ENCODE peak calls at places on chromosome 2, in ten cellular contexts. One of them, this sample, is unnamed.

GRCh38 chr2:233419626-233420431 is 65.5 kb downstream of the DGKD start:
- DNase-seq in GM12865: peak; percentile 77
- DNase-seq in SW 1271: no peak
- DNase-seq in KBM-7: no peak
- DNase-seq in amniotic stem cell: no peak
- DNase-seq in activated naive CD8-positive, alpha-beta T cell treated with anti-CD3 and anti-CD28 coated beads, Interleukin-2, amount 10 ng/mL, durations not matched to agents 7 days and 5 days: no peak
- DNase-seq in KG1: no peak
- DNase-seq in left cardiac atrium: no peak
- DNase-seq in naive B cell: peak; percentile 51
- DNase-seq in AG09309: no peak
- DNase-seq in this sample: no peak

GRCh38 chr2:207765960-207766582 is 3.6 kb downstream of the FZD5 start:
- DNase-seq in GM12865: no peak
- DNase-seq in SW 1271: no peak
- DNase-seq in KBM-7: peak; percentile 9
- DNase-seq in amniotic stem cell: no peak
- DNase-seq in activated naive CD8-positive, alpha-beta T cell treated with anti-CD3 and anti-CD28 coated beads, Interleukin-2, amount 10 ng/mL, durations not matched to agents 7 days and 5 days: no peak
- DNase-seq in KG1: no peak
- DNase-seq in left cardiac atrium: no peak
- DNase-seq in naive B cell: no peak
- DNase-seq in AG09309: no peak
- DNase-seq in this sample: no peak

GRCh38 chr2:108988796-108989713 is at the start of gene EDAR:
- DNase-seq in GM12865: peak; percentile 23
- DNase-seq in SW 1271: no peak
- DNase-seq in KBM-7: peak; percentile 12
- DNase-seq in amniotic stem cell: no peak
- DNase-seq in activated naive CD8-positive, alpha-beta T cell treated with anti-CD3 and anti-CD28 coated beads, Interleukin-2, amount 10 ng/mL, durations not matched to agents 7 days and 5 days: peak; percentile 47
- DNase-seq in KG1: no peak
- DNase-seq in left cardiac atrium: peak; percentile 38
- DNase-seq in naive B cell: no peak
- DNase-seq in AG09309: no peak
- DNase-seq in this sample: no peak

GRCh38 chr2:237474931-237475703 is 11.9 kb upstream of the MLPH start:
- DNase-seq in GM12865: peak; percentile 74
- DNase-seq in SW 1271: no peak
- DNase-seq in KBM-7: peak; percentile 60
- DNase-seq in amniotic stem cell: peak; percentile 40
- DNase-seq in activated naive CD8-positive, alpha-beta T cell treated with anti-CD3 and anti-CD28 coated beads, Interleukin-2, amount 10 ng/mL, durations not matched to agents 7 days and 5 days: peak; percentile 88
- DNase-seq in KG1: peak; percentile 51
- DNase-seq in left cardiac atrium: peak; percentile 89
- DNase-seq in naive B cell: peak; percentile 74
- DNase-seq in AG09309: no peak
- DNase-seq in this sample: peak; percentile 93

GRCh38 chr2:60794271-60794863 is 38.3 kb downstream of the PAPOLG start:
- DNase-seq in GM12865: peak; percentile 43
- DNase-seq in SW 1271: no peak
- DNase-seq in KBM-7: peak; percentile 51
- DNase-seq in amniotic stem cell: no peak
- DNase-seq in activated naive CD8-positive, alpha-beta T cell treated with anti-CD3 and anti-CD28 coated beads, Interleukin-2, amount 10 ng/mL, durations not matched to agents 7 days and 5 days: no peak
- DNase-seq in KG1: no peak
- DNase-seq in left cardiac atrium: no peak
- DNase-seq in naive B cell: peak; percentile 46
- DNase-seq in AG09309: no peak
- DNase-seq in this sample: no peak

GRCh38 chr2:11168488-11168887 is 13.2 kb downstream of the SLC66A3 start:
- DNase-seq in GM12865: no peak
- DNase-seq in SW 1271: no peak
- DNase-seq in KBM-7: no peak
- DNase-seq in amniotic stem cell: no peak
- DNase-seq in activated naive CD8-positive, alpha-beta T cell treated with anti-CD3 and anti-CD28 coated beads, Interleukin-2, amount 10 ng/mL, durations not matched to agents 7 days and 5 days: no peak
- DNase-seq in KG1: no peak
- DNase-seq in left cardiac atrium: no peak
- DNase-seq in naive B cell: no peak
- DNase-seq in AG09309: no peak
- DNase-seq in this sample: no peak

GRCh38 chr2:200744252-200744651 is 67.5 kb upstream of the BZW1 start:
- DNase-seq in GM12865: no peak
- DNase-seq in SW 1271: no peak
- DNase-seq in KBM-7: no peak
- DNase-seq in amniotic stem cell: no peak
- DNase-seq in activated naive CD8-positive, alpha-beta T cell treated with anti-CD3 and anti-CD28 coated beads, Interleukin-2, amount 10 ng/mL, durations not matched to agents 7 days and 5 days: no peak
- DNase-seq in KG1: no peak
- DNase-seq in left cardiac atrium: no peak
- DNase-seq in naive B cell: no peak
- DNase-seq in AG09309: no peak
- DNase-seq in this sample: no peak

GRCh38 chr2:134586289-134586980 is 132.4 kb downstream of the TMEM163 start:
- DNase-seq in GM12865: peak; percentile 10
- DNase-seq in SW 1271: no peak
- DNase-seq in KBM-7: peak; percentile 11
- DNase-seq in amniotic stem cell: no peak
- DNase-seq in activated naive CD8-positive, alpha-beta T cell treated with anti-CD3 and anti-CD28 coated beads, Interleukin-2, amount 10 ng/mL, durations not matched to agents 7 days and 5 days: no peak
- DNase-seq in KG1: no peak
- DNase-seq in left cardiac atrium: no peak
- DNase-seq in naive B cell: no peak
- DNase-seq in AG09309: no peak
- DNase-seq in this sample: no peak

GRCh38 chr2:66578853-66579158 is 143.9 kb downstream of the MEIS1 start:
- DNase-seq in GM12865: no peak
- DNase-seq in SW 1271: no peak
- DNase-seq in KBM-7: no peak
- DNase-seq in amniotic stem cell: no peak
- DNase-seq in activated naive CD8-positive, alpha-beta T cell treated with anti-CD3 and anti-CD28 coated beads, Interleukin-2, amount 10 ng/mL, durations not matched to agents 7 days and 5 days: no peak
- DNase-seq in KG1: no peak
- DNase-seq in left cardiac atrium: no peak
- DNase-seq in naive B cell: no peak
- DNase-seq in AG09309: no peak
- DNase-seq in this sample: no peak

GRCh38 chr2:117801826-117802225 is 12.7 kb upstream of the DDX18 start:
- DNase-seq in GM12865: no peak
- DNase-seq in SW 1271: no peak
- DNase-seq in KBM-7: no peak
- DNase-seq in amniotic stem cell: no peak
- DNase-seq in activated naive CD8-positive, alpha-beta T cell treated with anti-CD3 and anti-CD28 coated beads, Interleukin-2, amount 10 ng/mL, durations not matched to agents 7 days and 5 days: no peak
- DNase-seq in KG1: no peak
- DNase-seq in left cardiac atrium: no peak
- DNase-seq in naive B cell: no peak
- DNase-seq in AG09309: peak; percentile 31
- DNase-seq in this sample: no peak

GRCh38 chr2:128664499-128664971 is 345.9 kb upstream of the HS6ST1 start:
- DNase-seq in GM12865: no peak
- DNase-seq in SW 1271: no peak
- DNase-seq in KBM-7: no peak
- DNase-seq in amniotic stem cell: no peak
- DNase-seq in activated naive CD8-positive, alpha-beta T cell treated with anti-CD3 and anti-CD28 coated beads, Interleukin-2, amount 10 ng/mL, durations not matched to agents 7 days and 5 days: no peak
- DNase-seq in KG1: no peak
- DNase-seq in left cardiac atrium: no peak
- DNase-seq in naive B cell: no peak
- DNase-seq in AG09309: no peak
- DNase-seq in this sample: no peak

GRCh38 chr2:26034597-26035067 is 748 bp downstream of the RAB10 start:
- DNase-seq in GM12865: no peak
- DNase-seq in SW 1271: no peak
- DNase-seq in KBM-7: no peak
- DNase-seq in amniotic stem cell: no peak
- DNase-seq in activated naive CD8-positive, alpha-beta T cell treated with anti-CD3 and anti-CD28 coated beads, Interleukin-2, amount 10 ng/mL, durations not matched to agents 7 days and 5 days: no peak
- DNase-seq in KG1: no peak
- DNase-seq in left cardiac atrium: no peak
- DNase-seq in naive B cell: no peak
- DNase-seq in AG09309: no peak
- DNase-seq in this sample: no peak

GRCh38 chr2:219122197-219122965 is 38.2 kb downstream of the NHEJ1 start:
- DNase-seq in GM12865: no peak
- DNase-seq in SW 1271: no peak
- DNase-seq in KBM-7: no peak
- DNase-seq in amniotic stem cell: no peak
- DNase-seq in activated naive CD8-positive, alpha-beta T cell treated with anti-CD3 and anti-CD28 coated beads, Interleukin-2, amount 10 ng/mL, durations not matched to agents 7 days and 5 days: no peak
- DNase-seq in KG1: no peak
- DNase-seq in left cardiac atrium: no peak
- DNase-seq in naive B cell: no peak
- DNase-seq in AG09309: no peak
- DNase-seq in this sample: no peak

GRCh38 chr2:100262043-100262442 is 60.3 kb downstream of the LONRF2 start:
- DNase-seq in GM12865: no peak
- DNase-seq in SW 1271: no peak
- DNase-seq in KBM-7: no peak
- DNase-seq in amniotic stem cell: no peak
- DNase-seq in activated naive CD8-positive, alpha-beta T cell treated with anti-CD3 and anti-CD28 coated beads, Interleukin-2, amount 10 ng/mL, durations not matched to agents 7 days and 5 days: no peak
- DNase-seq in KG1: no peak
- DNase-seq in left cardiac atrium: no peak
- DNase-seq in naive B cell: no peak
- DNase-seq in AG09309: no peak
- DNase-seq in this sample: peak; percentile 59

This sample was measured in sciatic nerve.